ENCODE peak calls at places on chromosomes 13 and 19, in eight cellular contexts. One of them, this sample, is unnamed.

GRCh38 chr13:109786457-109787134 is at the start of gene IRS2:
- DNase-seq in NB4: peak
- DNase-seq in breast epithelium: peak
- DNase-seq in endothelial cell of umbilical vein: peak
- DNase-seq in Peyer's patch: peak
- DNase-seq in A549: peak
- DNase-seq in IMR-90: peak
- DNase-seq in tibial nerve: peak
- DNase-seq in this sample: peak

GRCh38 chr19:19096641-19097627 is 33.1 kb downstream of the SLC25A42 start:
- DNase-seq in NB4: no peak
- DNase-seq in breast epithelium: no peak
- DNase-seq in endothelial cell of umbilical vein: no peak
- DNase-seq in Peyer's patch: peak
- DNase-seq in A549: no peak
- DNase-seq in IMR-90: no peak
- DNase-seq in tibial nerve: no peak
- DNase-seq in this sample: no peak

GRCh38 chr13:80939581-80939980 is 598.7 kb upstream of the SPRY2 start:
- DNase-seq in NB4: no peak
- DNase-seq in breast epithelium: no peak
- DNase-seq in endothelial cell of umbilical vein: no peak
- DNase-seq in Peyer's patch: no peak
- DNase-seq in A549: no peak
- DNase-seq in IMR-90: no peak
- DNase-seq in tibial nerve: no peak
- DNase-seq in this sample: no peak

GRCh38 chr19:45816236-45817009 is 1.3 kb upstream of the RSPH6A start:
- DNase-seq in NB4: peak
- DNase-seq in breast epithelium: no peak
- DNase-seq in endothelial cell of umbilical vein: no peak
- DNase-seq in Peyer's patch: no peak
- DNase-seq in A549: no peak
- DNase-seq in IMR-90: no peak
- DNase-seq in tibial nerve: no peak
- DNase-seq in this sample: no peak

GRCh38 chr19:4639531-4640246 is 373 bp downstream of the TNFAIP8L1 start:
- DNase-seq in NB4: no peak
- DNase-seq in breast epithelium: no peak
- DNase-seq in endothelial cell of umbilical vein: peak
- DNase-seq in Peyer's patch: peak
- DNase-seq in A549: no peak
- DNase-seq in IMR-90: no peak
- DNase-seq in tibial nerve: no peak
- DNase-seq in this sample: peak

GRCh38 chr13:26540319-26540718 is 17.2 kb upstream of the WASF3 start:
- DNase-seq in NB4: no peak
- DNase-seq in breast epithelium: no peak
- DNase-seq in endothelial cell of umbilical vein: no peak
- DNase-seq in Peyer's patch: no peak
- DNase-seq in A549: no peak
- DNase-seq in IMR-90: no peak
- DNase-seq in tibial nerve: no peak
- DNase-seq in this sample: no peak

GRCh38 chr19:934865-935422 is 9.1 kb downstream of the ARID3A start:
- DNase-seq in NB4: no peak
- DNase-seq in breast epithelium: peak
- DNase-seq in endothelial cell of umbilical vein: peak
- DNase-seq in Peyer's patch: peak
- DNase-seq in A549: no peak
- DNase-seq in IMR-90: peak
- DNase-seq in tibial nerve: peak
- DNase-seq in this sample: no peak

GRCh38 chr19:29940971-29941585 is 961 bp upstream of the URI1 start:
- DNase-seq in NB4: no peak
- DNase-seq in breast epithelium: no peak
- DNase-seq in endothelial cell of umbilical vein: no peak
- DNase-seq in Peyer's patch: no peak
- DNase-seq in A549: no peak
- DNase-seq in IMR-90: no peak
- DNase-seq in tibial nerve: no peak
- DNase-seq in this sample: no peak

GRCh38 chr13:87889241-87889640 is 218.1 kb downstream of the SLITRK5 start:
- DNase-seq in NB4: no peak
- DNase-seq in breast epithelium: no peak
- DNase-seq in endothelial cell of umbilical vein: no peak
- DNase-seq in Peyer's patch: no peak
- DNase-seq in A549: no peak
- DNase-seq in IMR-90: no peak
- DNase-seq in tibial nerve: no peak
- DNase-seq in this sample: no peak

GRCh38 chr19:10751109-10751972 is 33.5 kb downstream of the DNM2 start:
- DNase-seq in NB4: peak
- DNase-seq in breast epithelium: no peak
- DNase-seq in endothelial cell of umbilical vein: peak
- DNase-seq in Peyer's patch: peak
- DNase-seq in A549: no peak
- DNase-seq in IMR-90: no peak
- DNase-seq in tibial nerve: no peak
- DNase-seq in this sample: no peak

GRCh38 chr13:35266412-35266811 is 210.1 kb downstream of the MAB21L1 start:
- DNase-seq in NB4: no peak
- DNase-seq in breast epithelium: no peak
- DNase-seq in endothelial cell of umbilical vein: no peak
- DNase-seq in Peyer's patch: no peak
- DNase-seq in A549: no peak
- DNase-seq in IMR-90: no peak
- DNase-seq in tibial nerve: no peak
- DNase-seq in this sample: no peak

GRCh38 chr19:19491321-19492025 is 23.9 kb downstream of the TSSK6 start:
- DNase-seq in NB4: no peak
- DNase-seq in breast epithelium: no peak
- DNase-seq in endothelial cell of umbilical vein: no peak
- DNase-seq in Peyer's patch: no peak
- DNase-seq in A549: no peak
- DNase-seq in IMR-90: no peak
- DNase-seq in tibial nerve: no peak
- DNase-seq in this sample: no peak

GRCh38 chr19:6087074-6087506 is 23.2 kb downstream of the RFX2 start:
- DNase-seq in NB4: peak
- DNase-seq in breast epithelium: no peak
- DNase-seq in endothelial cell of umbilical vein: no peak
- DNase-seq in Peyer's patch: peak
- DNase-seq in A549: no peak
- DNase-seq in IMR-90: no peak
- DNase-seq in tibial nerve: no peak
- DNase-seq in this sample: no peak
- TF ChIP-seq POLR2A in NB4: no peak
- TF ChIP-seq POLR2A in breast epithelium: no peak
- TF ChIP-seq POLR2A in endothelial cell of umbilical vein: no peak
- TF ChIP-seq POLR2A in Peyer's patch: no peak
- TF ChIP-seq POLR2A in A549: no peak
- TF ChIP-seq POLR2A in IMR-90: no peak
- TF ChIP-seq POLR2A in tibial nerve: no peak
- TF ChIP-seq POLR2A in this sample: no peak

GRCh38 chr19:49876422-49877019 is 634 bp downstream of the AKT1S1 start:
- DNase-seq in NB4: peak
- DNase-seq in breast epithelium: peak
- DNase-seq in endothelial cell of umbilical vein: peak
- DNase-seq in Peyer's patch: peak
- DNase-seq in A549: peak
- DNase-seq in IMR-90: peak
- DNase-seq in tibial nerve: peak
- DNase-seq in this sample: peak
- TF ChIP-seq POLR2A in NB4: no peak
- TF ChIP-seq POLR2A in breast epithelium: no peak
- TF ChIP-seq POLR2A in endothelial cell of umbilical vein: peak
- TF ChIP-seq POLR2A in Peyer's patch: peak
- TF ChIP-seq POLR2A in A549: peak
- TF ChIP-seq POLR2A in IMR-90: no peak
- TF ChIP-seq POLR2A in tibial nerve: no peak
- TF ChIP-seq POLR2A in this sample: peak

GRCh38 chr19:55383789-55384575 is at the start of gene TMEM238:
- DNase-seq in NB4: peak
- DNase-seq in breast epithelium: no peak
- DNase-seq in endothelial cell of umbilical vein: peak
- DNase-seq in Peyer's patch: peak
- DNase-seq in A549: peak
- DNase-seq in IMR-90: peak
- DNase-seq in tibial nerve: no peak
- DNase-seq in this sample: peak
- TF ChIP-seq POLR2A in NB4: no peak
- TF ChIP-seq POLR2A in breast epithelium: no peak
- TF ChIP-seq POLR2A in endothelial cell of umbilical vein: no peak
- TF ChIP-seq POLR2A in Peyer's patch: peak
- TF ChIP-seq POLR2A in A549: peak
- TF ChIP-seq POLR2A in IMR-90: peak
- TF ChIP-seq POLR2A in tibial nerve: no peak
- TF ChIP-seq POLR2A in this sample: peak

DNA sequence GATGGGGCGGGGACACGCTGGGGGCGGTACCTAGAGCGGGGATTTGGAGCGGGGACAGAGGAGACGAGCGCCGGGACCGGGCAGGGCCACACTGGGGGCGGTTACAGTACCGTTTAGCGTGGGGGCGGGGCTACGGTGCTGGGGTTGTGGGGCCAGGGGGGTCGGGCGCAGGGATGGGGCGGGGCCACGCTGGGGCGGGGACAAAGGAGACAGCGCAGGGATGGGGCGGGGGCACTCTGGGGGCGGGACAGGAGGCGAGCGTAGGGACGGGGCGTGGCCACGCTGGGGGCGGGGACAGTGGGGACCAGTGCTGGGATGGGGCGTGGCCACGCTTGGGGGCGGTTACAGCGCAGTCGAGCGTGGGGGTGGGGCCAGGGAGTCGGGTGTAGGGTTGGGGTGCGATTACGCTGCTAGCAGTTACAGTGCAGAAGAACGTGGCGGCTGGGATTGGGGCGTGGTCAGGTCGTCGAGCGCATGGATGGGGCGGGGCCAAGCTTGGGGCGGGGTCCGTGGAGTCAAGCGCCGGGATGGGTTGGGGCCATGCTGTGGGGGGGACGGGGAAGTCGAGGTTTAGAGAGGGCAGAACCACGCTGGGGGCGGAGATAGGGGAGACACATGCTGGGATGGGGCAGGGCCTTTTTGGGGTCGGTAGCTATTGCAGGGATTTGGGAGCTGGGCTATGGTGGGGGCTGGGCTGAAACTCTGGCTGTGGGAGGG is 660 bp downstream of the ALKBH7 start:
- DNase-seq in NB4: peak
- DNase-seq in breast epithelium: peak
- DNase-seq in endothelial cell of umbilical vein: peak
- DNase-seq in Peyer's patch: peak
- DNase-seq in A549: peak
- DNase-seq in IMR-90: peak
- DNase-seq in tibial nerve: peak
- DNase-seq in this sample: peak
- TF ChIP-seq POLR2A in NB4: peak
- TF ChIP-seq POLR2A in breast epithelium: no peak
- TF ChIP-seq POLR2A in endothelial cell of umbilical vein: no peak
- TF ChIP-seq POLR2A in Peyer's patch: no peak
- TF ChIP-seq POLR2A in A549: no peak
- TF ChIP-seq POLR2A in IMR-90: no peak
- TF ChIP-seq POLR2A in tibial nerve: no peak
- TF ChIP-seq POLR2A in this sample: no peak

DNA sequence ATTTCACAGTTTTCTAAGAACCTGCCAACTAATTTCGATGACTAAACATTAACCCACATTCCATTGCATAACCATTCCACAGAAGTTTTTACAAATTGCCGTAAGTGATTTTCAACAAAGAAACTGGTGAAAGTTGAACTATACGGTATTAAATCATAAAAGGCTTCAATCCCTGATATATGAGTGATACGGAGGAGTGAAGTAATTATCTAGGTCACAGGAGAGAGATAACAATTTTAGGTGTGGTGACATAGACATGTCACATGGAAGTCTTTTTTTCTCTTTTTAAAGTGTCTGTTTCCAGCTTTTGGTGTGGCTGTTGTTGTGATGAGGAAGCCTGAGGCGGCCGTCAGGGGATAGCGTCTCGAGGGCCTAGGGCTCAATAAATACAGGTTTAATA is 29.4 kb downstream of the TBC1D4 start:
- DNase-seq in NB4: no peak
- DNase-seq in breast epithelium: no peak
- DNase-seq in endothelial cell of umbilical vein: no peak
- DNase-seq in Peyer's patch: no peak
- DNase-seq in A549: no peak
- DNase-seq in IMR-90: no peak
- DNase-seq in tibial nerve: no peak
- DNase-seq in this sample: no peak
- TF ChIP-seq POLR2A in NB4: no peak
- TF ChIP-seq POLR2A in breast epithelium: no peak
- TF ChIP-seq POLR2A in endothelial cell of umbilical vein: no peak
- TF ChIP-seq POLR2A in Peyer's patch: no peak
- TF ChIP-seq POLR2A in A549: no peak
- TF ChIP-seq POLR2A in IMR-90: no peak
- TF ChIP-seq POLR2A in tibial nerve: no peak
- TF ChIP-seq POLR2A in this sample: no peak

GRCh38 chr13:41644742-41645141 is 187.4 kb downstream of the RGCC start:
- DNase-seq in NB4: no peak
- DNase-seq in breast epithelium: no peak
- DNase-seq in endothelial cell of umbilical vein: no peak
- DNase-seq in Peyer's patch: no peak
- DNase-seq in A549: no peak
- DNase-seq in IMR-90: no peak
- DNase-seq in tibial nerve: no peak
- DNase-seq in this sample: no peak

GRCh38 chr13:41649659-41650058 is 192.3 kb downstream of the RGCC start:
- DNase-seq in NB4: no peak
- DNase-seq in breast epithelium: no peak
- DNase-seq in endothelial cell of umbilical vein: peak
- DNase-seq in Peyer's patch: no peak
- DNase-seq in A549: no peak
- DNase-seq in IMR-90: peak
- DNase-seq in tibial nerve: no peak
- DNase-seq in this sample: peak

GRCh38 chr13:41643502-41643901 is 186.2 kb downstream of the RGCC start:
- DNase-seq in NB4: no peak
- DNase-seq in breast epithelium: no peak
- DNase-seq in endothelial cell of umbilical vein: no peak
- DNase-seq in Peyer's patch: no peak
- DNase-seq in A549: no peak
- DNase-seq in IMR-90: no peak
- DNase-seq in tibial nerve: no peak
- DNase-seq in this sample: no peak

GRCh38 chr13:41648314-41648935 is 191.1 kb downstream of the RGCC start:
- DNase-seq in NB4: no peak
- DNase-seq in breast epithelium: no peak
- DNase-seq in endothelial cell of umbilical vein: peak
- DNase-seq in Peyer's patch: no peak
- DNase-seq in A549: peak
- DNase-seq in IMR-90: peak
- DNase-seq in tibial nerve: no peak
- DNase-seq in this sample: no peak

DNA sequence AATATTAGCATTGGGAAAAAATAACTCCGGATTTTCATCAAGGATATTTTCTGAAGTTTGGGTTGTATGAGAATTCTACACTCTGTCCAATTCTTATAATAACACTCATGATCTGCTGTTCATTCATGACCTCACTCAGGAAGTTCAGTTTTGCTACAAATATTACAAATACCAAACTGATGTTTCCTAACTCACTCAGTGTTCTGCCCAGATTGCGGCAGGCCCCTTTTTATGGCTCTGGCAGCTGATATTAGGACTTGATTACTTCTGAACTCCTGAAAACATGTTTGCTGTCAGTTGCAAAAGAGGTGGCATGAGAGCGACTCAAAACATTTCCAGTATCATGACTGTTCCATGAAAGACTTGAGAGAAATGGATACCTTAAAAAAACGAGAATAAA is 188.0 kb downstream of the RGCC start:
- DNase-seq in NB4: no peak
- DNase-seq in breast epithelium: no peak
- DNase-seq in endothelial cell of umbilical vein: peak
- DNase-seq in Peyer's patch: peak
- DNase-seq in A549: no peak
- DNase-seq in IMR-90: peak
- DNase-seq in tibial nerve: peak
- DNase-seq in this sample: no peak
- TF ChIP-seq POLR2A in NB4: no peak
- TF ChIP-seq POLR2A in breast epithelium: no peak
- TF ChIP-seq POLR2A in endothelial cell of umbilical vein: peak
- TF ChIP-seq POLR2A in Peyer's patch: no peak
- TF ChIP-seq POLR2A in A549: no peak
- TF ChIP-seq POLR2A in IMR-90: no peak
- TF ChIP-seq POLR2A in tibial nerve: no peak
- TF ChIP-seq POLR2A in this sample: no peak